ENCODE peak calls at places on chromosomes 3 and 15, in eight cellular contexts. J is Right ventricle myocardium inferior; T is Peyer's patch; S is activated T-cell treated with anti-CD3 and anti-CD28 coated beads for 24 hours; Y is CD8-positive, alpha-beta T cell; X is GM19239; N is IMR-90; W is ACHN. M is an unnamed sample.

GRCh38 chr3:43755511-43756200 is 64.9 kb downstream of the ABHD5 start:
- DNase-seq in W (no peak), S (no peak), X (no peak), T (no peak), J (no peak), Y (peak; percentile 65), N (no peak), M (no peak)

GRCh38 chr15:63476229-63476632 is 28.2 kb upstream of the USP3 start:
- DNase-seq in W (peak; percentile 95), Y (no peak), S (no peak), X (no peak), J (no peak), N (peak; percentile 100), T (no peak), M (peak; percentile 97)

GRCh38 chr3:155323063-155323666 is 29.7 kb upstream of the STRIT1 start:
- DNase-seq in Y (no peak), S (no peak), N (peak; percentile 89), J (no peak), X (peak; percentile 12), W (peak; percentile 65), T (peak; percentile 54), M (peak; percentile 79)

GRCh38 chr3:126655887-126656286 is 963 bp upstream of the TXNRD3 start:
- DNase-seq in S (no peak), W (no peak), T (no peak), X (no peak), Y (no peak), J (peak; percentile 60), N (no peak), M (no peak)

GRCh38 chr3:110562621-110563020 is 509.0 kb upstream of the NECTIN3 start:
- DNase-seq in Y (no peak), J (no peak), S (no peak), X (no peak), W (no peak), N (no peak), T (no peak), M (peak; percentile 36)

GRCh38 chr3:13655074-13655913 is 106.4 kb downstream of the FBLN2 start:
- DNase-seq in Y (no peak), S (no peak), X (no peak), N (peak; percentile 18), T (no peak), W (peak; percentile 34), J (peak; percentile 75), M (peak; percentile 50)

GRCh38 chr3:109643590-109643989 is 306.2 kb upstream of the DPPA4 start:
- DNase-seq in W (peak; percentile 67), N (peak; percentile 79), T (no peak), S (no peak), Y (no peak), X (no peak), J (no peak), M (peak; percentile 53)

GRCh38 chr15:67076147-67076843 is 10.9 kb downstream of the SMAD3 start:
- DNase-seq in Y (no peak), J (no peak), T (peak; percentile 75), N (peak; percentile 93), S (no peak), W (peak; percentile 67), X (no peak), M (peak; percentile 88)

GRCh38 chr15:25249236-25250010 is 189.4 kb downstream of the UBE3A start:
- DNase-seq in Y (no peak), W (no peak), X (no peak), S (no peak), J (no peak), T (peak; percentile 30), N (no peak), M (no peak)

GRCh38 chr15:36658321-36658720 is 78.9 kb downstream of the CDIN1 start:
- DNase-seq in X (no peak), J (no peak), S (no peak), N (peak; percentile 17), T (no peak), Y (no peak), W (no peak), M (peak; percentile 82)

GRCh38 chr3:42755681-42756578 is 17.1 kb downstream of the CCDC13 start:
- DNase-seq in W (peak; percentile 30), X (no peak), Y (no peak), J (no peak), N (peak; percentile 35), S (no peak), T (peak; percentile 85), M (peak; percentile 40)

GRCh38 chr3:149702691-149703426 is 45.0 kb upstream of the WWTR1 start:
- DNase-seq in Y (no peak), T (no peak), J (no peak), S (no peak), N (peak; percentile 97), W (no peak), X (no peak), M (peak; percentile 87)

GRCh38 chr15:67981118-67981685 is 72.9 kb upstream of the PIAS1 start:
- DNase-seq in N (no peak), W (no peak), X (no peak), Y (no peak), T (no peak), S (no peak), J (no peak), M (no peak)

GRCh38 chr3:179446501-179446900 is 4.8 kb downstream of the GNB4 start:
- DNase-seq in X (no peak), J (no peak), T (no peak), S (no peak), Y (no peak), W (peak; percentile 19), N (peak; percentile 48), M (peak; percentile 33)

GRCh38 chr15:48481802-48482201 is 150.6 kb downstream of the DUT start:
- DNase-seq in J (no peak), X (no peak), T (no peak), N (peak; percentile 80), Y (no peak), S (no peak), W (no peak), M (peak; percentile 81)